ENCODE peak calls at places on chromosome 14, in five cellular contexts. E, N, S, I and D are unnamed samples.
A peak's percentile ranks its signal among the peaks of the same experiment; 100 is the strongest.

GRCh38 chr14:65173973-65174693 is 71.8 kb upstream of the MAX start:
- DNase-seq in E (no peak), N (no peak), S (peak; percentile 84), I (no peak), D (no peak)

GRCh38 chr14:85529803-85530574 is at the start of gene FLRT2:
- DNase-seq in E (peak; percentile 28), N (peak; percentile 81), S (peak; percentile 80), I (peak; percentile 55), D (no peak)

GRCh38 chr14:34465069-34465859 is 3.2 kb upstream of the SPTSSA start:
- DNase-seq in E (peak; percentile 34), N (no peak), S (peak; percentile 55), I (peak; percentile 24), D (peak; percentile 18)

GRCh38 chr14:106844608-106845285 is 1318.4 kb downstream of the TMEM121 start:
- DNase-seq in E (peak; percentile 81), N (peak; percentile 93), S (no peak), I (no peak), D (peak; percentile 51)

GRCh38 chr14:33280646-33281045 is 342.0 kb downstream of the NPAS3 start:
- DNase-seq in E (no peak), N (no peak), S (no peak), I (peak; percentile 70), D (peak; percentile 58)

GRCh38 chr14:23321572-23322547 is 603 bp downstream of the PABPN1 start:
- DNase-seq in E (peak; percentile 57), N (peak; percentile 89), S (peak; percentile 58), I (peak; percentile 59), D (peak; percentile 44)

GRCh38 chr14:67622675-67623074 is 3.0 kb downstream of the ARG2 start:
- DNase-seq in E (no peak), N (no peak), S (peak; percentile 97), I (peak; percentile 85), D (peak; percentile 79)

GRCh38 chr14:42140831-42141279 is 534.2 kb downstream of the LRFN5 start:
- DNase-seq in E (no peak), N (no peak), S (no peak), I (peak; percentile 73), D (peak; percentile 90)

GRCh38 chr14:75458305-75458704 is 30.5 kb downstream of the JDP2 start:
- DNase-seq in E (no peak), N (no peak), S (no peak), I (no peak), D (no peak)

GRCh38 chr14:58280954-58281787 is 17.2 kb upstream of the ARID4A start:
- DNase-seq in E (peak; percentile 56), N (no peak), S (no peak), I (peak; percentile 94), D (peak; percentile 49)

GRCh38 chr14:23727566-23728335 is 91.6 kb downstream of the DHRS2 start:
- DNase-seq in E (no peak), N (peak; percentile 36), S (peak; percentile 92), I (peak; percentile 18), D (peak; percentile 77)

GRCh38 chr14:87005336-87005735 is 987.6 kb downstream of the GALC start:
- DNase-seq in E (no peak), N (no peak), S (no peak), I (peak; percentile 27), D (no peak)

GRCh38 chr14:71438684-71439083 is 493.5 kb upstream of the RGS6 start:
- DNase-seq in E (no peak), N (no peak), S (no peak), I (peak; percentile 81), D (peak; percentile 9)

GRCh38 chr14:59123975-59124374 is 64.5 kb upstream of the DAAM1 start:
- DNase-seq in E (no peak), N (no peak), S (peak; percentile 9), I (no peak), D (peak; percentile 76)

GRCh38 chr14:72653026-72653425 is 240.9 kb downstream of the DPF3 start:
- DNase-seq in E (no peak), N (no peak), S (no peak), I (peak; percentile 36), D (no peak)

GRCh38 chr14:67733609-67734008 is 31.9 kb downstream of the RDH12 start:
- DNase-seq in E (no peak), N (no peak), S (peak; percentile 26), I (no peak), D (no peak)

GRCh38 chr14:61193471-61193870 is 87.7 kb downstream of the TMEM30B start:
- DNase-seq in E (no peak), N (no peak), S (no peak), I (no peak), D (no peak)

GRCh38 chr14:103748539-103748867 is 32.9 kb downstream of the ZFYVE21 start:
- DNase-seq in E (no peak), N (no peak), S (no peak), I (no peak), D (no peak)

GRCh38 chr14:72855913-72856312 is 38.0 kb downstream of the DPF3 start:
- DNase-seq in E (peak; percentile 74), N (no peak), S (no peak), I (peak; percentile 73), D (peak; percentile 62)

GRCh38 chr14:22104971-22105641 is 431.5 kb upstream of the OR4E1 start:
- DNase-seq in E (no peak), N (no peak), S (no peak), I (no peak), D (no peak)

GRCh38 chr14:60622210-60622919 is 26.9 kb downstream of the SIX1 start:
- DNase-seq in E (no peak), N (no peak), S (no peak), I (peak; percentile 62), D (no peak)

GRCh38 chr14:23930742-23931141 is 22.8 kb upstream of the DHRS4 start:
- DNase-seq in E (no peak), N (no peak), S (no peak), I (peak; percentile 36), D (peak; percentile 7)

GRCh38 chr14:29861996-29862395 is 65.7 kb downstream of the PRKD1 start:
- DNase-seq in E (no peak), N (no peak), S (no peak), I (peak; percentile 25), D (no peak)

GRCh38 chr14:29853272-29853671 is 74.4 kb downstream of the PRKD1 start:
- DNase-seq in E (no peak), N (no peak), S (no peak), I (peak; percentile 36), D (no peak)

GRCh38 chr14:29856516-29856915 is 71.1 kb downstream of the PRKD1 start:
- DNase-seq in E (no peak), N (no peak), S (no peak), I (no peak), D (no peak)

GRCh38 chr14:29858299-29858698 is 69.3 kb downstream of the PRKD1 start:
- DNase-seq in E (no peak), N (no peak), S (no peak), I (no peak), D (no peak)

DNA sequence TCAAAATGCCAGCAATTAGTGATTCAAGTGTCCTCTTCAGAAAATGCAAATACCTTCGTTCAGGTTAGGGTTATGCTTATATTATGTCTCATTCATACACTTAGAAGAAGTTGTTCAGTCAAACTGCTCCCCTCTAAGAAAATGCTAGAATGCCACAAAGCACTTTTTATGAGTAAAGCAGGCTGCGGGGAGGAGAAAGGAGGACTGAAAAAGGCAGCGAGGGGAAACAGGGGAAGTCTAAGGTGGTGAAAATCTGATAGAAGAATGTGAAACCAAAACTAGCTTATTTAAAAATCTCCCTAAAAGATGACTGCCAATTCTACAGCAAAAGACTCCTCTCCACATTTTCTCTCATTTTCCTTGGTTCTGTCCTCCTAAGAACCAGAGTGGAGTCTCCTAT is 70.1 kb downstream of the PRKD1 start:
- DNase-seq in E (no peak), N (no peak), S (no peak), I (no peak), D (no peak)
- H3K4me3 ChIP-seq in E (no peak overlapping the region), N (no peak overlapping the region), S (no peak overlapping the region), I (no peak overlapping the region), D (no peak overlapping the region)

DNA sequence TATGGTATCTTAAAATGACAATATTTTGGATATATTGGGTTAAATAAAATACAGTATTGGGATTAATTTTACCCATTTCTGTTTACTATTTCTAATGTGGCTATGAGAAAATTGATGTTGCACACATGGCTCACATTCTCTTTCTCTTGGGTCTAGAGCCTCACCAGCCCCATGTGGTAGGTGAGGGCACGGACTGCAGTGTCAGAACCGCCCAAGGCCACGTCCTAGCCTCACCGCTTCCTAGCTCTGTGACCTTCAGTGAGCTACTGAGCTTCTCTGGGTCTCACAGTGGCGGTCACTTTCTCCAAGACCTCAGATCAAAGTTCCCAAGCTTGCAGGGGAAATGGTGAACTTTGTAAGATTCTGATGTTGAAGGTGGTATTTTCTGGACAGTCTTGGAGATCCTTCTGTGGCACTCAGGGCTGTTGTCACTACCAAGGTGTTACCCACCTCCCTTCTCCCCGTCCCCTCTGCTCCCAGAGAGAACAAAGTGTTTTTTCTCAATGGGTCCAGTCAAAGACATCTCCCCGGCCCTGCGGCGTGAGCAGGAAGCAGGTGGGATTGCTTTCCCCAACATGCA is 87.6 kb downstream of the RIN3 start:
- DNase-seq in E (no peak), N (no peak), S (no peak), I (no peak), D (no peak)
- H3K9ac ChIP-seq in E (no peak overlapping the region), N (no peak overlapping the region), S (no peak overlapping the region), I (no peak overlapping the region), D (no peak overlapping the region)

DNA sequence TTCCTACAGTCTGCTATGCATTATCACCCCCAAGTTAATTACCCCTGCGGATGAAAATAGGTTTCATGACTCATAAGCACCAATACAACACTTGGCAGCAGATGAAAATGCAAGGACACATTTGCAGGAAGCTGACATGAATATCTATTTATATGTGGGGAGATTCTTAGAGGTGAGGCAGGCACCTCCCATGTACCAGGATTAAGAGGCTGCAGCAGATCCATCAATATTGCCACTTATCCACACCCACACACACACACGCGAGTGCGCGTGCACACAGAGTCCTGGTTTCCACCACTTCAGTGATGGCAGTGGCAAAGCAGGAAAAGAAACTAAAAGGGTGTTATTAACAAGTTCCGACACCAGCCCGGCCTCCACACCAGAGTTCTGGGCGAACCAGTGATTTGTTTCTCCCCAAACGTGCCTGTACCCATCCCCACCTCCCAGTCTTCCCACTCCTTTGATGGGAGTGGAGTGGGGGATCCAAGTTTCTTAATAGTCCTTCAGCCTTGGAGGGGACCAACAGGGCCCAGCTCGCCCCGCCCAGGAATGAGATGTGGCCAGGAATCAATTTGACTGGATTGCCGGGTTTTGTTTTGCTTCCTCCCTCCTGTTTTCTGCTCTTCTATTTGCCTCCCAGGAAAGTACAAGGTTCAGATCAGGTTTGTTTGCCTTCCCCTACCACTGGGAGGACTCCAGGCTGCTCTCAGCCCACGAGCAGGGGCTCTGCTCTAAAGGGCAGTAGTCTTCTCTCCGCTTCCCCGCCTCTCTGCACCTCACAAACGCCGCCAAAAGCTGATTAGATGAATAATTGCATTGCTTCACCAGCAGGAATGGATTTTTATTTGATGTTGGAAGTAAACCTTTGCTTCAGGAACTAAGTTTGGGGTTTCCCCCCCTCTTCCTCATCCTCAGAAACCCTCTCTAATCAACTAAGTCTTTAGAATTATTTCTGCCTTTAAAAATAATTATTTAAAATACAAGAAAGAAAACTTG is 5.2 kb downstream of the IRF2BPL start:
- DNase-seq in E (peak; percentile 83), N (no peak), S (peak; percentile 79), I (peak; percentile 72), D (peak; percentile 61)
- H3K4me3 ChIP-seq in E (peak overlapping the region; percentile 4), N (peak overlapping the region; percentile 86), S (no peak overlapping the region), I (peak overlapping the region; percentile 99), D (peak overlapping the region; percentile 99)

GRCh38 chr14:100690672-100691071 is 36.0 kb upstream of the DLK1 start:
- DNase-seq in E (no peak), N (no peak), S (no peak), I (no peak), D (no peak)

GRCh38 chr14:100687386-100687785 is 39.3 kb upstream of the DLK1 start:
- DNase-seq in E (no peak), N (no peak), S (no peak), I (no peak), D (no peak)

GRCh38 chr14:100688051-100688450 is 38.6 kb upstream of the DLK1 start:
- DNase-seq in E (no peak), N (no peak), S (no peak), I (no peak), D (no peak)

GRCh38 chr14:100686858-100687257 is 39.8 kb upstream of the DLK1 start:
- DNase-seq in E (no peak), N (no peak), S (no peak), I (no peak), D (no peak)

GRCh38 chr14:100688598-100689499 is 37.8 kb upstream of the DLK1 start:
- DNase-seq in E (no peak), N (no peak), S (peak; percentile 48), I (peak; percentile 85), D (peak; percentile 78)
- H3K9ac ChIP-seq in E (no peak overlapping the region), N (no peak overlapping the region), S (no peak overlapping the region), I (no peak overlapping the region), D (no peak overlapping the region)